ENCODE peak calls at places on chromosomes 16 and 17, in five cellular contexts. G is AG09319, P is tibial artery, O is OCI-M1, Z is non-pigmented ciliary epithelial cell. D is an unnamed sample.

GRCh38 chr16:27718136-27718766 is 168.3 kb downstream of the KATNIP start:
- DNase-seq in G (no peak), P (no peak), O (no peak), Z (no peak), D (no peak)

GRCh38 chr17:43477832-43478634 is 5.7 kb upstream of the DHX8 start:
- DNase-seq in G (no peak), P (no peak), O (no peak), Z (no peak), D (no peak)

GRCh38 chr17:35376245-35376644 is 2.8 kb upstream of the SLFN11 start:
- DNase-seq in G (no peak), P (no peak), O (no peak), Z (no peak), D (no peak)

GRCh38 chr16:67917852-67918236 is 13.8 kb downstream of the CTRL start:
- DNase-seq in G (no peak), P (no peak), O (peak; percentile 13), Z (no peak), D (no peak)

GRCh38 chr17:55134486-55135157 is 130.1 kb upstream of the HLF start:
- DNase-seq in G (no peak), P (no peak), O (no peak), Z (no peak), D (no peak)

GRCh38 chr17:43540821-43541674 is 5.1 kb downstream of the ETV4 start:
- DNase-seq in G (no peak), P (no peak), O (no peak), Z (no peak), D (peak; percentile 58)

GRCh38 chr17:75679706-75680201 is 12.6 kb downstream of the SAP30BP start:
- DNase-seq in G (no peak), P (no peak), O (no peak), Z (no peak), D (peak; percentile 75)

GRCh38 chr16:85592700-85593502 is 20.2 kb upstream of the GSE1 start:
- DNase-seq in G (no peak), P (no peak), O (no peak), Z (no peak), D (no peak)

GRCh38 chr17:38434178-38434665 is 6.0 kb downstream of the ARHGAP23 start:
- DNase-seq in G (no peak), P (no peak), O (no peak), Z (no peak), D (peak; percentile 63)

GRCh38 chr16:57775661-57776469 is 26.4 kb downstream of the KIFC3 start:
- DNase-seq in G (no peak), P (no peak), O (no peak), Z (no peak), D (peak; percentile 57)

GRCh38 chr17:65297384-65297783 is 160.2 kb downstream of the RGS9 start:
- DNase-seq in G (no peak), P (no peak), O (no peak), Z (no peak), D (no peak)

GRCh38 chr16:55701442-55702319 is 45.9 kb downstream of the SLC6A2 start:
- DNase-seq in G (no peak), P (peak; percentile 39), O (peak; percentile 57), Z (no peak), D (peak; percentile 81)

GRCh38 chr16:22317625-22318024 is 20.4 kb downstream of the POLR3E start:
- DNase-seq in G (no peak), P (no peak), O (no peak), Z (no peak), D (no peak)

GRCh38 chr16:9437115-9437514 is 345.7 kb downstream of the HAPSTR1 start:
- DNase-seq in G (no peak), P (no peak), O (peak; percentile 23), Z (no peak), D (no peak)

GRCh38 chr16:31458073-31458834 is 1.0 kb upstream of the ARMC5 start:
- DNase-seq in G (no peak), P (peak; percentile 51), O (peak; percentile 78), Z (no peak), D (no peak)

GRCh38 chr17:40309031-40309937 is at the start of gene RARA:
- DNase-seq in G (no peak), P (peak; percentile 47), O (peak; percentile 59), Z (no peak), D (peak; percentile 84)

GRCh38 chr17:80738987-80739730 is 194.5 kb downstream of the RPTOR start:
- DNase-seq in G (no peak), P (no peak), O (no peak), Z (no peak), D (no peak)

GRCh38 chr16:84117482-84117843 is 721 bp upstream of the MBTPS1 start:
- DNase-seq in G (no peak), P (no peak), O (peak; percentile 60), Z (no peak), D (no peak)

GRCh38 chr17:19379306-19380075 is 1.2 kb downstream of the MAPK7 start:
- DNase-seq in G (no peak), P (peak; percentile 17), O (no peak), Z (no peak), D (no peak)

GRCh38 chr17:2062571-2063183 is 7.8 kb downstream of the HIC1 start:
- DNase-seq in G (no peak), P (no peak), O (no peak), Z (no peak), D (peak; percentile 79)